ENCODE peak calls at places on chromosome 11, in seven cellular contexts. O is heart left ventricle; P is activated CD4-positive, alpha-beta T cell treated with anti-CD3 and anti-CD28 coated beads for 24 hours; L is stimulated activated CD8-positive, alpha-beta memory T cell treated with anti-CD3 and anti-CD28 coated beads, Interleukin-4, amount 100 ng/mL, for 48 hours; I is nucleus accumbens; V is foreskin fibroblast; C is NCI-H748 treated with DMSO at 0.1 percent for 48 hours. S is an unnamed sample.

GRCh38 chr11:119964136-119965025 is 173.5 kb downstream of the TRIM29 start:
- DNase-seq in O (no peak), P (no peak), L (no peak), I (no peak), V (no peak), C (no peak), S (no peak)

GRCh38 chr11:64355078-64355940 is 3.7 kb upstream of the RPS6KA4 start:
- DNase-seq in O (peak), P (no peak), L (peak), I (peak), V (peak), C (peak), S (peak)

GRCh38 chr11:9066432-9066925 is 24.9 kb downstream of the SCUBE2 start:
- DNase-seq in O (no peak), P (no peak), L (no peak), I (peak), V (no peak), C (no peak), S (no peak)

GRCh38 chr11:78202733-78203167 is 14.0 kb downstream of the USP35 start:
- DNase-seq in O (no peak), P (no peak), L (peak), I (no peak), V (no peak), C (no peak), S (no peak)

GRCh38 chr11:126403658-126404057 is 48.2 kb downstream of the ST3GAL4 start:
- DNase-seq in O (no peak), P (no peak), L (peak), I (no peak), V (no peak), C (no peak), S (peak)

GRCh38 chr11:127640822-127641485 is 640.4 kb upstream of the KIRREL3 start:
- DNase-seq in O (no peak), P (no peak), L (no peak), I (no peak), V (no peak), C (no peak), S (no peak)

GRCh38 chr11:19409307-19409706 is 168.6 kb upstream of the E2F8 start:
- DNase-seq in O (no peak), P (no peak), L (no peak), I (no peak), V (no peak), C (no peak), S (no peak)

GRCh38 chr11:35153280-35153679 is 14.3 kb downstream of the CD44 start:
- DNase-seq in O (no peak), P (no peak), L (no peak), I (no peak), V (no peak), C (no peak), S (no peak)

GRCh38 chr11:5522308-5522707 is 5.8 kb upstream of the UBQLNL start:
- DNase-seq in O (no peak), P (no peak), L (no peak), I (no peak), V (no peak), C (no peak), S (no peak)

GRCh38 chr11:113273720-113274119 is 40.7 kb upstream of the TTC12 start:
- DNase-seq in O (no peak), P (no peak), L (no peak), I (no peak), V (no peak), C (no peak), S (no peak)

GRCh38 chr11:73999581-74000306 is 9.1 kb downstream of the UCP3 start:
- DNase-seq in O (no peak), P (no peak), L (peak), I (peak), V (no peak), C (no peak), S (no peak)

GRCh38 chr11:13772223-13773046 is 104.0 kb downstream of the FAR1 start:
- DNase-seq in O (no peak), P (peak), L (no peak), I (no peak), V (peak), C (peak), S (no peak)

GRCh38 chr11:45551181-45551580 is 114.2 kb downstream of the CHST1 start:
- DNase-seq in O (no peak), P (no peak), L (no peak), I (no peak), V (no peak), C (no peak), S (no peak)

GRCh38 chr11:58771458-58771855 is 39.7 kb upstream of the GLYAT start:
- DNase-seq in O (no peak), P (no peak), L (no peak), I (no peak), V (no peak), C (no peak), S (no peak)

GRCh38 chr11:129315781-129316579 is 59.7 kb upstream of the BARX2 start:
- DNase-seq in O (no peak), P (no peak), L (no peak), I (no peak), V (no peak), C (peak), S (no peak)

GRCh38 chr11:34926831-34927132 is 10.4 kb downstream of the PDHX start:
- DNase-seq in O (no peak), P (no peak), L (no peak), I (no peak), V (no peak), C (no peak), S (no peak)

GRCh38 chr11:69137148-69137844 is 18.4 kb upstream of the SMIM38 start:
- DNase-seq in O (no peak), P (no peak), L (no peak), I (no peak), V (no peak), C (no peak), S (no peak)

GRCh38 chr11:43579171-43579918 is 101.2 kb upstream of the HSD17B12 start:
- DNase-seq in O (no peak), P (peak), L (peak), I (peak), V (no peak), C (peak), S (no peak)

GRCh38 chr11:76307416-76307815 is 73.5 kb downstream of the THAP12 start:
- DNase-seq in O (peak), P (no peak), L (no peak), I (no peak), V (no peak), C (no peak), S (no peak)

GRCh38 chr11:38384568-38384967 is 1786.5 kb upstream of the RAG2 start:
- DNase-seq in O (no peak), P (no peak), L (no peak), I (no peak), V (no peak), C (no peak), S (no peak)

GRCh38 chr11:10032991-10033390 is 261.0 kb downstream of the SBF2 start:
- DNase-seq in O (no peak), P (no peak), L (no peak), I (no peak), V (peak), C (no peak), S (no peak)

GRCh38 chr11:96257972-96258951 is 84.7 kb downstream of the MAML2 start:
- DNase-seq in O (no peak), P (no peak), L (no peak), I (no peak), V (no peak), C (no peak), S (no peak)

GRCh38 chr11:86888164-86888977 is 66.8 kb downstream of the FZD4 start:
- DNase-seq in O (no peak), P (no peak), L (no peak), I (no peak), V (peak), C (no peak), S (no peak)

GRCh38 chr11:106012744-106013143 is 9.3 kb downstream of the MSANTD4 start:
- DNase-seq in O (no peak), P (no peak), L (no peak), I (no peak), V (peak), C (no peak), S (no peak)